ENCODE peak calls at places on chromosomes 4 and X, in six cellular contexts. One of them, this sample, is unnamed.
A peak's percentile ranks its signal among the peaks of the same experiment; 100 is the strongest.

GRCh38 chr4:186081202-186081807 is 12.3 kb downstream of the TLR3 start:
- DNase-seq in posterior cingulate gyrus: no peak
- DNase-seq in adipocyte: no peak
- DNase-seq in renal cortical epithelial cell: no peak
- DNase-seq in ovary: no peak
- DNase-seq in tibial nerve: no peak
- DNase-seq in this sample: no peak

GRCh38 chrX:138930546-138930945 is 219.0 kb upstream of the FGF13 start:
- DNase-seq in posterior cingulate gyrus: no peak
- DNase-seq in adipocyte: no peak
- DNase-seq in renal cortical epithelial cell: no peak
- DNase-seq in ovary: no peak
- DNase-seq in tibial nerve: no peak
- DNase-seq in this sample: no peak

GRCh38 chrX:20514358-20514757 is 247.6 kb upstream of the RPS6KA3 start:
- DNase-seq in posterior cingulate gyrus: no peak
- DNase-seq in adipocyte: peak; percentile 48
- DNase-seq in renal cortical epithelial cell: peak; percentile 89
- DNase-seq in ovary: no peak
- DNase-seq in tibial nerve: no peak
- DNase-seq in this sample: no peak

GRCh38 chrX:81202413-81202794 is 502 bp downstream of the SH3BGRL start:
- DNase-seq in posterior cingulate gyrus: no peak
- DNase-seq in adipocyte: peak; percentile 25
- DNase-seq in renal cortical epithelial cell: no peak
- DNase-seq in ovary: no peak
- DNase-seq in tibial nerve: no peak
- DNase-seq in this sample: no peak

GRCh38 chr4:7021930-7022658 is 21.1 kb upstream of the TADA2B start:
- DNase-seq in posterior cingulate gyrus: no peak
- DNase-seq in adipocyte: peak; percentile 86
- DNase-seq in renal cortical epithelial cell: peak; percentile 96
- DNase-seq in ovary: no peak
- DNase-seq in tibial nerve: no peak
- DNase-seq in this sample: no peak

GRCh38 chr4:95045429-95045828 is 287.7 kb downstream of the BMPR1B start:
- DNase-seq in posterior cingulate gyrus: no peak
- DNase-seq in adipocyte: peak; percentile 78
- DNase-seq in renal cortical epithelial cell: peak; percentile 33
- DNase-seq in ovary: no peak
- DNase-seq in tibial nerve: no peak
- DNase-seq in this sample: no peak

GRCh38 chr4:20194079-20195013 is 57.4 kb upstream of the SLIT2 start:
- DNase-seq in posterior cingulate gyrus: no peak
- DNase-seq in adipocyte: peak; percentile 90
- DNase-seq in renal cortical epithelial cell: peak; percentile 83
- DNase-seq in ovary: no peak
- DNase-seq in tibial nerve: no peak
- DNase-seq in this sample: no peak

GRCh38 chrX:102517331-102517730 is 792 bp upstream of the TMSB15A start:
- DNase-seq in posterior cingulate gyrus: no peak
- DNase-seq in adipocyte: peak; percentile 28
- DNase-seq in renal cortical epithelial cell: peak; percentile 4
- DNase-seq in ovary: no peak
- DNase-seq in tibial nerve: no peak
- DNase-seq in this sample: no peak

GRCh38 chrX:42602136-42602535 is 175.8 kb downstream of the PPP1R2C start:
- DNase-seq in posterior cingulate gyrus: no peak
- DNase-seq in adipocyte: no peak
- DNase-seq in renal cortical epithelial cell: no peak
- DNase-seq in ovary: no peak
- DNase-seq in tibial nerve: no peak
- DNase-seq in this sample: no peak

GRCh38 chrX:24023972-24024664 is 2.9 kb downstream of the KLHL15 start:
- DNase-seq in posterior cingulate gyrus: no peak
- DNase-seq in adipocyte: peak; percentile 39
- DNase-seq in renal cortical epithelial cell: no peak
- DNase-seq in ovary: no peak
- DNase-seq in tibial nerve: peak; percentile 4
- DNase-seq in this sample: no peak

GRCh38 chr4:176849076-176849475 is 56.4 kb upstream of the VEGFC start:
- DNase-seq in posterior cingulate gyrus: no peak
- DNase-seq in adipocyte: peak; percentile 24
- DNase-seq in renal cortical epithelial cell: peak; percentile 36
- DNase-seq in ovary: no peak
- DNase-seq in tibial nerve: no peak
- DNase-seq in this sample: no peak

GRCh38 chrX:43693602-43694406 is 37.7 kb downstream of the MAOA start:
- DNase-seq in posterior cingulate gyrus: no peak
- DNase-seq in adipocyte: peak; percentile 28
- DNase-seq in renal cortical epithelial cell: peak; percentile 6
- DNase-seq in ovary: no peak
- DNase-seq in tibial nerve: no peak
- DNase-seq in this sample: no peak

GRCh38 chr4:7315935-7316334 is 118.8 kb downstream of the PSAPL1 start:
- DNase-seq in posterior cingulate gyrus: no peak
- DNase-seq in adipocyte: no peak
- DNase-seq in renal cortical epithelial cell: no peak
- DNase-seq in ovary: no peak
- DNase-seq in tibial nerve: no peak
- DNase-seq in this sample: no peak

GRCh38 chr4:31237242-31237641 is 517.1 kb downstream of the PCDH7 start:
- DNase-seq in posterior cingulate gyrus: no peak
- DNase-seq in adipocyte: no peak
- DNase-seq in renal cortical epithelial cell: no peak
- DNase-seq in ovary: no peak
- DNase-seq in tibial nerve: no peak
- DNase-seq in this sample: no peak

GRCh38 chr4:123121241-123121907 is 199.0 kb upstream of the NUDT6 start:
- DNase-seq in posterior cingulate gyrus: no peak
- DNase-seq in adipocyte: peak; percentile 29
- DNase-seq in renal cortical epithelial cell: no peak
- DNase-seq in ovary: no peak
- DNase-seq in tibial nerve: no peak
- DNase-seq in this sample: no peak

GRCh38 chr4:152485726-152486276 is 50.1 kb downstream of the FBXW7 start:
- DNase-seq in posterior cingulate gyrus: no peak
- DNase-seq in adipocyte: peak; percentile 70
- DNase-seq in renal cortical epithelial cell: peak; percentile 100
- DNase-seq in ovary: no peak
- DNase-seq in tibial nerve: no peak
- DNase-seq in this sample: no peak

GRCh38 chrX:43064096-43064495 is 286.1 kb upstream of the PPP1R2C start:
- DNase-seq in posterior cingulate gyrus: no peak
- DNase-seq in adipocyte: no peak
- DNase-seq in renal cortical epithelial cell: no peak
- DNase-seq in ovary: no peak
- DNase-seq in tibial nerve: no peak
- DNase-seq in this sample: no peak

GRCh38 chr4:54585321-54586000 is 72.3 kb upstream of the KIT start:
- DNase-seq in posterior cingulate gyrus: no peak
- DNase-seq in adipocyte: peak; percentile 30
- DNase-seq in renal cortical epithelial cell: no peak
- DNase-seq in ovary: no peak
- DNase-seq in tibial nerve: no peak
- DNase-seq in this sample: no peak

GRCh38 chr4:167321299-167321698 is 87.0 kb upstream of the SPOCK3 start:
- DNase-seq in posterior cingulate gyrus: no peak
- DNase-seq in adipocyte: no peak
- DNase-seq in renal cortical epithelial cell: no peak
- DNase-seq in ovary: no peak
- DNase-seq in tibial nerve: no peak
- DNase-seq in this sample: no peak

GRCh38 chr4:106809083-106809482 is 227.0 kb downstream of the DKK2 start:
- DNase-seq in posterior cingulate gyrus: no peak
- DNase-seq in adipocyte: peak; percentile 75
- DNase-seq in renal cortical epithelial cell: peak; percentile 27
- DNase-seq in ovary: no peak
- DNase-seq in tibial nerve: peak; percentile 9
- DNase-seq in this sample: no peak

GRCh38 chr4:74283614-74284013 is 24.7 kb upstream of the EPGN start:
- DNase-seq in posterior cingulate gyrus: no peak
- DNase-seq in adipocyte: peak; percentile 63
- DNase-seq in renal cortical epithelial cell: peak; percentile 85
- DNase-seq in ovary: no peak
- DNase-seq in tibial nerve: no peak
- DNase-seq in this sample: no peak

GRCh38 chrX:318068-318738 is 393 bp downstream of the GTPBP6 start:
- DNase-seq in posterior cingulate gyrus: peak; percentile 98
- DNase-seq in adipocyte: peak; percentile 100
- DNase-seq in renal cortical epithelial cell: peak; percentile 98
- DNase-seq in ovary: peak; percentile 97
- DNase-seq in tibial nerve: peak; percentile 100
- DNase-seq in this sample: peak; percentile 96

GRCh38 chr4:36054750-36055467 is 189.4 kb downstream of the ARAP2 start:
- DNase-seq in posterior cingulate gyrus: no peak
- DNase-seq in adipocyte: no peak
- DNase-seq in renal cortical epithelial cell: no peak
- DNase-seq in ovary: no peak
- DNase-seq in tibial nerve: no peak
- DNase-seq in this sample: no peak

GRCh38 chrX:40380649-40381488 is 199.9 kb upstream of the ATP6AP2 start:
- DNase-seq in posterior cingulate gyrus: no peak
- DNase-seq in adipocyte: no peak
- DNase-seq in renal cortical epithelial cell: no peak
- DNase-seq in ovary: no peak
- DNase-seq in tibial nerve: no peak
- DNase-seq in this sample: no peak

GRCh38 chr4:159906051-159906450 is 803.2 kb downstream of the RAPGEF2 start:
- DNase-seq in posterior cingulate gyrus: no peak
- DNase-seq in adipocyte: no peak
- DNase-seq in renal cortical epithelial cell: no peak
- DNase-seq in ovary: no peak
- DNase-seq in tibial nerve: no peak
- DNase-seq in this sample: no peak